ENCODE peak calls at places on chromosomes 16 and 17, in seven cellular contexts. K, D, P, I, C, H and Y are unnamed samples.

GRCh38 chr16:17784073-17784472 is 313.3 kb upstream of the XYLT1 start:
- DNase-seq in P (peak; percentile 67), D (no peak), I (no peak), K (peak; percentile 74), C (peak; percentile 86), H (peak; percentile 9), Y (peak; percentile 52)

GRCh38 chr16:85982563-85982939 is 83.6 kb downstream of the IRF8 start:
- DNase-seq in K (no peak), C (no peak), P (no peak), I (peak; percentile 48), D (no peak), H (no peak), Y (no peak)

GRCh38 chr16:66660422-66661209 is 35.9 kb downstream of the CMTM4 start:
- DNase-seq in P (peak; percentile 91), D (peak; percentile 71), H (peak; percentile 59), K (peak; percentile 90), C (peak; percentile 45), I (peak; percentile 60), Y (peak; percentile 62)

GRCh38 chr17:47622179-47622549 is 27.6 kb upstream of the KPNB1 start:
- DNase-seq in K (peak; percentile 30), I (no peak), P (peak; percentile 29), C (no peak), D (no peak), H (no peak), Y (no peak)

GRCh38 chr16:68190745-68191510 is 45.0 kb downstream of the ESRP2 start:
- DNase-seq in D (no peak), I (no peak), C (no peak), P (no peak), H (no peak), K (peak; percentile 14), Y (no peak)

GRCh38 chr16:8600144-8600856 is 10.0 kb upstream of the TMEM114 start:
- DNase-seq in D (no peak), P (no peak), K (no peak), H (no peak), I (no peak), C (no peak), Y (no peak)

GRCh38 chr16:57791903-57792461 is 10.3 kb downstream of the KIFC3 start:
- DNase-seq in C (no peak), K (no peak), D (no peak), H (no peak), P (no peak), I (no peak), Y (no peak)

GRCh38 chr17:35057332-35057915 is 6.1 kb downstream of the RFFL start:
- DNase-seq in I (no peak), H (no peak), C (no peak), P (no peak), K (no peak), D (no peak), Y (no peak)

GRCh38 chr17:80820331-80820730 is 171.3 kb upstream of the CHMP6 start:
- DNase-seq in I (no peak), C (no peak), D (no peak), H (no peak), P (no peak), K (no peak), Y (no peak)

GRCh38 chr16:70738083-70738977 is 52.5 kb upstream of the MTSS2 start:
- DNase-seq in I (peak; percentile 69), P (peak; percentile 40), C (peak; percentile 81), K (peak; percentile 88), H (peak; percentile 71), D (peak; percentile 78), Y (peak; percentile 55)

GRCh38 chr16:27463741-27464662 is 62.0 kb downstream of the IL21R start:
- DNase-seq in C (no peak), P (no peak), K (no peak), I (no peak), H (no peak), D (no peak), Y (no peak)

GRCh38 chr16:10876799-10877341 is at the start of gene CIITA:
- DNase-seq in H (no peak), D (peak; percentile 75), C (peak; percentile 55), I (peak; percentile 74), K (peak; percentile 60), P (peak; percentile 90), Y (no peak)

GRCh38 chr17:74192950-74193781 is 10.3 kb upstream of the RPL38 start:
- DNase-seq in K (peak; percentile 75), I (peak; percentile 48), H (no peak), P (no peak), C (no peak), D (peak; percentile 48), Y (no peak)

GRCh38 chr17:80941743-80942211 is 49.9 kb upstream of the CHMP6 start:
- DNase-seq in D (no peak), P (peak; percentile 47), K (peak; percentile 67), C (no peak), I (no peak), H (no peak), Y (no peak)

GRCh38 chr17:37813753-37814152 is 68.9 kb upstream of the HNF1B start:
- DNase-seq in P (peak; percentile 100), K (peak; percentile 68), H (no peak), C (peak; percentile 45), I (no peak), D (no peak), Y (no peak)

GRCh38 chr17:28953444-28954118 is 2.3 kb upstream of the PHF12 start:
- DNase-seq in I (no peak), H (peak; percentile 71), D (peak; percentile 53), K (peak; percentile 72), C (peak; percentile 97), P (peak; percentile 43), Y (peak; percentile 83)

GRCh38 chr16:74563828-74564263 is 43.1 kb downstream of the GLG1 start:
- DNase-seq in H (no peak), K (peak; percentile 48), P (peak; percentile 65), C (no peak), D (no peak), I (no peak), Y (no peak)

GRCh38 chr16:24858219-24859041 is 12.7 kb downstream of the SLC5A11 start:
- DNase-seq in H (peak; percentile 81), K (peak; percentile 71), C (peak; percentile 84), D (peak; percentile 45), I (peak; percentile 42), P (peak; percentile 40), Y (peak; percentile 91)

GRCh38 chr17:67379251-67379630 is 2.2 kb downstream of the PITPNC1 start:
- DNase-seq in C (no peak), D (no peak), P (no peak), H (no peak), K (no peak), I (no peak), Y (no peak)

GRCh38 chr17:67376892-67377726 is at the start of gene PITPNC1:
- DNase-seq in I (peak; percentile 88), D (peak; percentile 89), C (peak; percentile 93), H (peak; percentile 83), P (peak; percentile 88), K (peak; percentile 86), Y (peak; percentile 88)

GRCh38 chr17:67376509-67376891 is 581 bp upstream of the PITPNC1 start:
- DNase-seq in P (peak; percentile 63), D (no peak), C (no peak), K (peak; percentile 66), I (no peak), H (no peak), Y (no peak)

GRCh38 chr17:67378444-67379250 is 1.6 kb downstream of the PITPNC1 start:
- DNase-seq in K (peak; percentile 74), D (peak; percentile 81), C (peak; percentile 90), P (peak; percentile 74), H (peak; percentile 92), I (peak; percentile 80), Y (peak; percentile 86)

DNA sequence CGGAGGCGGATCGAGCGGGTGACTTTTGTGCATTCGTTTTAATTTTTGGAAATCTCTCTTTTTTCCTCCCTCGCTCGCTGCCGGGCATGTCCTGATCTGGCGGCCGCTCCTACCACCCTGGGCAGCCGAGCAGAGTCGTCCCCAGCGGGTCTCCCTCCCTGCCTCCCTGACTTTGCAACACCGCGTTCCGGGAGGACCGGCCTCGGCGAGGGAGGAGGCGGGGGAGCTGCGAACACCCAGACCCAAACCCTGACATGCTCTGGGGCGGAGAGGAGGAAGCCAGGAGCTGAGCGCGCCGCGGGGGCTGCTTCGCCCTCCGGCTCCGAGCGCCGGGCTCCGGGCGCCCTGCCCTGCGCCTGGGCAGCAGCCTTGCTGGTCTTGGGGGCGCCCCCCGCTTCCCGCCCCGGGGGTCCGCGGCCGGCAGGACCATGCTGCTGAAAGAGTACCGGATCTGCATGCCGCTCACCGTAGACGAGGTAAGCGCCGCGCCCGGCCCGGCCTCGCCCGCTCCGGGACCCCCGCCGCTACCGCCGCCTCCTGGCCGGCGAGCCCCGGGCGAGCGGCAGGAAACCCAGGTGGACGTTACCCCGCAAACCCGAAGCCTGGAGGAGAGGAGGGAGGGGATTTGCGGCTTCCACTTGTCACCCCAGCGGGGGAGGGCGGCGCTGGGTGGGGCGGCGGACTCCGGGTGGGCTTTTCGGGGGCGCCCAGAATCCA is 804 bp downstream of the PITPNC1 start:
- DNase-seq in I (peak; percentile 60), H (peak; percentile 60), K (peak; percentile 39), C (peak; percentile 60), P (peak; percentile 51), D (peak; percentile 51), Y (peak; percentile 62)
- TF ChIP-seq CTCF in I (peak; percentile 29), H (no peak), K (peak; percentile 32), C (peak; percentile 28), P (peak; percentile 32), D (no peak), Y (no peak)

DNA sequence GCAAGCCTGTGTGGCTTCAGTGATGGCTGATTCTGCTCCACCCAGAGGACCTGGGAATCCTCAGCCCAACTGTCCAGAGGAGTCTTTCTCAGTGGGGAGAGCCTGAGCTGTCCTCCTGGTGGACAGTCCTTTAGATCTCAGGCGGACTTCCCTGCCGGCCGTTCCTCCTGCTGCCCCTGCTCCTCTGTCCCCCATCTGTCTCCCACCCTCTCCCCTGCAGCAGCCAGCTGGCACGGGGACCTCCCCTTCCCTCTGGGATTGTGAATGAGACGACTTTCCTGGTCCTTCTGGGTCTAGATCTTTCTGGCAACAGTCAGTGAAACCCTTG is 279.7 kb downstream of the SEC14L1 start:
- DNase-seq in D (no peak), C (no peak), K (peak; percentile 40), H (no peak), P (no peak), I (no peak), Y (no peak)
- TF ChIP-seq CTCF in D (no peak), C (no peak), K (peak; percentile 45), H (no peak), P (no peak), I (no peak), Y (no peak)

GRCh38 chr17:40122466-40122943 is 734 bp downstream of the MSL1 start:
- DNase-seq in P (peak; percentile 39), C (peak; percentile 68), H (peak; percentile 61), D (peak; percentile 47), I (peak; percentile 52), K (peak; percentile 64), Y (peak; percentile 61)
- TF ChIP-seq CTCF in P (peak; percentile 18), C (no peak), H (no peak), D (no peak), I (peak; percentile 32), K (peak; percentile 43), Y (no peak)

DNA sequence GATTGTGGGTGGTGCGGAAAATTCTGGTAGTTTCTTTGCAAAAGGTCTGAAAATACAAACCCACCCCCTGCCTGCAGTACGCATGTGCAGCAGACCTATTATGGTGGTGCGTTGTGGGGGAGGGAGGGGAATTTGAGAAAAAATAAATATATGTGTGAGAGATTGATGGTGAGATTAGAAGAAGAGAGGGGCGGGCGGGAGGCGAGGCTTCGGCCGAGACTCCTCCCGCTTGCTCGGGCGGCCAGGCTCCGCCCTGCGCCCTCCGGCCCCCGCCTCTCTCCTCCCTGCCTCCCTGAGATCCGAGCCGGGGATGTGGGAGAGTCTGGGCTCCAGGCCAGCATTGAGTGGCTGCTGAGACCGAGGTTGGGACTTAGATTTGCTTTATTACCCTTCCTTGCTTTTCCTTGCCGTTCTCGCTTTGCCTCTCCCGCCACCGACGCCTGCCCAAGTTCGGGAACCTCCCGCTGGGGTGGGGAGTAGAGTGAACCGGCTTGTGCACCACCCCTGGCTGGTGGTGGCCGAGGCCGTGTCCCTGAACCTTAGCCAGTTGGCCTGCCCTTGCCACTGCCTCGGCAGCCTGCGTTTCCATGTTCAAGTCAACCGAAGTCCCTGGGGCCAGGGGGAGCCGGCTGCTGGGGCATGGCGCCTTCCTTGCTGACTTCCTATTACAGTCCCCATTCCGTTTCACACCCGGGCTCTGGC is 956 bp upstream of the CHD3 start:
- DNase-seq in D (peak; percentile 95), I (peak; percentile 93), C (peak; percentile 90), K (peak; percentile 99), P (peak; percentile 94), H (peak; percentile 84), Y (peak; percentile 84)
- TF ChIP-seq CTCF in D (no peak), I (no peak), C (no peak), K (no peak), P (no peak), H (no peak), Y (no peak)